ENCODE peak calls at places on chromosomes 13 and 19, in seven cellular contexts. L is psoas muscle, E is fibroblast of lung, S is D341Med, Z is LHCN-M2, V is transverse colon, T is astrocyte of the spinal cord. J is an unnamed sample.
A peak's percentile ranks its signal among the peaks of the same experiment; 100 is the strongest.

GRCh38 chr13:23688336-23688735 is 118.1 kb downstream of the TNFRSF19 start:
- DNase-seq in L (no peak), E (no peak), S (no peak), Z (no peak), V (no peak), T (no peak), J (no peak)

GRCh38 chr19:3683405-3683865 is 16.8 kb downstream of the PIP5K1C start:
- DNase-seq in L (no peak), E (no peak), S (no peak), Z (no peak), V (no peak), T (peak; percentile 92), J (no peak)

GRCh38 chr13:109376936-109377335 is 409.4 kb downstream of the IRS2 start:
- DNase-seq in L (no peak), E (no peak), S (no peak), Z (no peak), V (no peak), T (no peak), J (peak; percentile 65)

GRCh38 chr13:48726711-48727110 is 73.0 kb downstream of the CYSLTR2 start:
- DNase-seq in L (no peak), E (peak; percentile 92), S (no peak), Z (no peak), V (no peak), T (no peak), J (no peak)

GRCh38 chr13:45179428-45179827 is 21.4 kb downstream of the KCTD4 start:
- DNase-seq in L (no peak), E (peak; percentile 42), S (no peak), Z (peak; percentile 80), V (no peak), T (peak; percentile 76), J (no peak)

GRCh38 chr13:80903911-80904310 is 563.0 kb upstream of the SPRY2 start:
- DNase-seq in L (no peak), E (peak; percentile 47), S (no peak), Z (no peak), V (no peak), T (no peak), J (no peak)

GRCh38 chr13:74465279-74465678 is 331.1 kb upstream of the KLF12 start:
- DNase-seq in L (no peak), E (no peak), S (no peak), Z (no peak), V (no peak), T (no peak), J (no peak)

GRCh38 chr19:17951151-17952040 is 15.5 kb upstream of the KCNN1 start:
- DNase-seq in L (no peak), E (no peak), S (no peak), Z (no peak), V (no peak), T (no peak), J (peak; percentile 38)

GRCh38 chr13:48126944-48127814 is 32.3 kb upstream of the MED4 start:
- DNase-seq in L (peak; percentile 85), E (peak; percentile 83), S (peak; percentile 69), Z (peak; percentile 80), V (peak; percentile 19), T (peak; percentile 76), J (peak; percentile 30)

GRCh38 chr13:99501952-99502310 is 659 bp downstream of the TM9SF2 start:
- DNase-seq in L (no peak), E (peak; percentile 23), S (peak; percentile 32), Z (peak; percentile 17), V (peak; percentile 43), T (no peak), J (peak; percentile 43)

GRCh38 chr13:70408865-70409264 is 300.6 kb upstream of the KLHL1 start:
- DNase-seq in L (no peak), E (no peak), S (no peak), Z (no peak), V (no peak), T (no peak), J (no peak)

GRCh38 chr13:76991432-76991795 is 467 bp upstream of the CLN5 start:
- DNase-seq in L (peak; percentile 67), E (no peak), S (no peak), Z (no peak), V (peak; percentile 54), T (no peak), J (no peak)

GRCh38 chr19:10158071-10158470 is 36.7 kb downstream of the DNMT1 start:
- DNase-seq in L (no peak), E (no peak), S (no peak), Z (no peak), V (no peak), T (no peak), J (no peak)

GRCh38 chr19:17475541-17476115 is 5.3 kb downstream of the SLC27A1 start:
- DNase-seq in L (peak; percentile 87), E (peak; percentile 42), S (no peak), Z (peak; percentile 88), V (peak; percentile 31), T (peak; percentile 64), J (no peak)

GRCh38 chr13:109781384-109782065 is 4.9 kb downstream of the IRS2 start:
- DNase-seq in L (peak; percentile 60), E (no peak), S (no peak), Z (no peak), V (no peak), T (peak; percentile 30), J (no peak)

GRCh38 chr19:7336321-7336973 is 12.3 kb upstream of the ARHGEF18 start:
- DNase-seq in L (no peak), E (no peak), S (no peak), Z (no peak), V (no peak), T (no peak), J (no peak)

GRCh38 chr19:38842439-38843174 is 7.2 kb downstream of the HNRNPL start:
- DNase-seq in L (peak; percentile 43), E (no peak), S (no peak), Z (no peak), V (peak; percentile 60), T (no peak), J (no peak)

GRCh38 chr13:108463365-108463764 is 166.0 kb upstream of the MYO16 start:
- DNase-seq in L (no peak), E (peak; percentile 86), S (no peak), Z (no peak), V (no peak), T (peak; percentile 95), J (no peak)

GRCh38 chr19:13417054-13417453 is 89.2 kb downstream of the CACNA1A start:
- DNase-seq in L (no peak), E (no peak), S (no peak), Z (no peak), V (no peak), T (no peak), J (no peak)

J was measured in WERI-Rb-1.